ENCODE peak calls at places on chromosomes 11 and 22, in nine cellular contexts. One of them, this sample, is unnamed.

GRCh38 chr22:34410111-34410510 is 489.8 kb upstream of the LARGE1 start:
- DNase-seq in activated naive CD8-positive, alpha-beta T cell treated with anti-CD3 and anti-CD28 coated beads for 36 hours: no peak
- DNase-seq in stimulated activated naive CD8-positive, alpha-beta T cell treated with anti-CD3 and anti-CD28 coated beads, Interleukin-15, Interleukin-2, amounts not matched to agents 100 U/mL and 50 U/mL, for 24 hours: no peak
- DNase-seq in EL: no peak
- DNase-seq in stimulated activated CD8-positive, alpha-beta memory T cell treated with anti-CD3 and anti-CD28 coated beads, Interleukin-2, amount 100 ng/mL, for 1 hour: no peak
- DNase-seq in GM13976: no peak
- DNase-seq in activated CD4-positive, alpha-beta T cell treated with anti-CD3 and anti-CD28 coated beads for 4 hours: no peak
- DNase-seq in neural progenitor cell: no peak
- DNase-seq in M059J: no peak
- DNase-seq in this sample: no peak

GRCh38 chr22:50471197-50471847 is 3.5 kb downstream of the SBF1 start:
- DNase-seq in activated naive CD8-positive, alpha-beta T cell treated with anti-CD3 and anti-CD28 coated beads for 36 hours: no peak
- DNase-seq in stimulated activated naive CD8-positive, alpha-beta T cell treated with anti-CD3 and anti-CD28 coated beads, Interleukin-15, Interleukin-2, amounts not matched to agents 100 U/mL and 50 U/mL, for 24 hours: no peak
- DNase-seq in EL: no peak
- DNase-seq in stimulated activated CD8-positive, alpha-beta memory T cell treated with anti-CD3 and anti-CD28 coated beads, Interleukin-2, amount 100 ng/mL, for 1 hour: no peak
- DNase-seq in GM13976: no peak
- DNase-seq in activated CD4-positive, alpha-beta T cell treated with anti-CD3 and anti-CD28 coated beads for 4 hours: no peak
- DNase-seq in neural progenitor cell: no peak
- DNase-seq in M059J: no peak
- DNase-seq in this sample: no peak

GRCh38 chr11:111759778-111760407 is 6.3 kb downstream of the PPP2R1B start:
- DNase-seq in activated naive CD8-positive, alpha-beta T cell treated with anti-CD3 and anti-CD28 coated beads for 36 hours: no peak
- DNase-seq in stimulated activated naive CD8-positive, alpha-beta T cell treated with anti-CD3 and anti-CD28 coated beads, Interleukin-15, Interleukin-2, amounts not matched to agents 100 U/mL and 50 U/mL, for 24 hours: no peak
- DNase-seq in EL: no peak
- DNase-seq in stimulated activated CD8-positive, alpha-beta memory T cell treated with anti-CD3 and anti-CD28 coated beads, Interleukin-2, amount 100 ng/mL, for 1 hour: no peak
- DNase-seq in GM13976: no peak
- DNase-seq in activated CD4-positive, alpha-beta T cell treated with anti-CD3 and anti-CD28 coated beads for 4 hours: no peak
- DNase-seq in neural progenitor cell: no peak
- DNase-seq in M059J: no peak
- DNase-seq in this sample: no peak

GRCh38 chr11:3853545-3853842 is 2.0 kb upstream of the STIM1 start:
- DNase-seq in activated naive CD8-positive, alpha-beta T cell treated with anti-CD3 and anti-CD28 coated beads for 36 hours: no peak
- DNase-seq in stimulated activated naive CD8-positive, alpha-beta T cell treated with anti-CD3 and anti-CD28 coated beads, Interleukin-15, Interleukin-2, amounts not matched to agents 100 U/mL and 50 U/mL, for 24 hours: no peak
- DNase-seq in EL: no peak
- DNase-seq in stimulated activated CD8-positive, alpha-beta memory T cell treated with anti-CD3 and anti-CD28 coated beads, Interleukin-2, amount 100 ng/mL, for 1 hour: no peak
- DNase-seq in GM13976: no peak
- DNase-seq in activated CD4-positive, alpha-beta T cell treated with anti-CD3 and anti-CD28 coated beads for 4 hours: no peak
- DNase-seq in neural progenitor cell: no peak
- DNase-seq in M059J: no peak
- DNase-seq in this sample: no peak

GRCh38 chr11:95849087-95849825 is 59.0 kb downstream of the CEP57 start:
- DNase-seq in activated naive CD8-positive, alpha-beta T cell treated with anti-CD3 and anti-CD28 coated beads for 36 hours: peak; percentile 4
- DNase-seq in stimulated activated naive CD8-positive, alpha-beta T cell treated with anti-CD3 and anti-CD28 coated beads, Interleukin-15, Interleukin-2, amounts not matched to agents 100 U/mL and 50 U/mL, for 24 hours: peak; percentile 17
- DNase-seq in EL: peak; percentile 75
- DNase-seq in stimulated activated CD8-positive, alpha-beta memory T cell treated with anti-CD3 and anti-CD28 coated beads, Interleukin-2, amount 100 ng/mL, for 1 hour: no peak
- DNase-seq in GM13976: peak; percentile 15
- DNase-seq in activated CD4-positive, alpha-beta T cell treated with anti-CD3 and anti-CD28 coated beads for 4 hours: peak; percentile 35
- DNase-seq in neural progenitor cell: peak; percentile 60
- DNase-seq in M059J: peak; percentile 88
- DNase-seq in this sample: peak; percentile 35

GRCh38 chr11:95266751-95267374 is 35.9 kb upstream of the SESN3 start:
- DNase-seq in activated naive CD8-positive, alpha-beta T cell treated with anti-CD3 and anti-CD28 coated beads for 36 hours: no peak
- DNase-seq in stimulated activated naive CD8-positive, alpha-beta T cell treated with anti-CD3 and anti-CD28 coated beads, Interleukin-15, Interleukin-2, amounts not matched to agents 100 U/mL and 50 U/mL, for 24 hours: no peak
- DNase-seq in EL: no peak
- DNase-seq in stimulated activated CD8-positive, alpha-beta memory T cell treated with anti-CD3 and anti-CD28 coated beads, Interleukin-2, amount 100 ng/mL, for 1 hour: no peak
- DNase-seq in GM13976: no peak
- DNase-seq in activated CD4-positive, alpha-beta T cell treated with anti-CD3 and anti-CD28 coated beads for 4 hours: no peak
- DNase-seq in neural progenitor cell: no peak
- DNase-seq in M059J: no peak
- DNase-seq in this sample: no peak

GRCh38 chr22:22810471-22810870 is 77.1 kb upstream of the IGLL5 start:
- DNase-seq in activated naive CD8-positive, alpha-beta T cell treated with anti-CD3 and anti-CD28 coated beads for 36 hours: no peak
- DNase-seq in stimulated activated naive CD8-positive, alpha-beta T cell treated with anti-CD3 and anti-CD28 coated beads, Interleukin-15, Interleukin-2, amounts not matched to agents 100 U/mL and 50 U/mL, for 24 hours: no peak
- DNase-seq in EL: no peak
- DNase-seq in stimulated activated CD8-positive, alpha-beta memory T cell treated with anti-CD3 and anti-CD28 coated beads, Interleukin-2, amount 100 ng/mL, for 1 hour: no peak
- DNase-seq in GM13976: no peak
- DNase-seq in activated CD4-positive, alpha-beta T cell treated with anti-CD3 and anti-CD28 coated beads for 4 hours: no peak
- DNase-seq in neural progenitor cell: no peak
- DNase-seq in M059J: no peak
- DNase-seq in this sample: no peak

GRCh38 chr11:3861698-3862097 is 6.2 kb downstream of the STIM1 start:
- DNase-seq in activated naive CD8-positive, alpha-beta T cell treated with anti-CD3 and anti-CD28 coated beads for 36 hours: peak; percentile 45
- DNase-seq in stimulated activated naive CD8-positive, alpha-beta T cell treated with anti-CD3 and anti-CD28 coated beads, Interleukin-15, Interleukin-2, amounts not matched to agents 100 U/mL and 50 U/mL, for 24 hours: peak; percentile 55
- DNase-seq in EL: no peak
- DNase-seq in stimulated activated CD8-positive, alpha-beta memory T cell treated with anti-CD3 and anti-CD28 coated beads, Interleukin-2, amount 100 ng/mL, for 1 hour: no peak
- DNase-seq in GM13976: no peak
- DNase-seq in activated CD4-positive, alpha-beta T cell treated with anti-CD3 and anti-CD28 coated beads for 4 hours: no peak
- DNase-seq in neural progenitor cell: no peak
- DNase-seq in M059J: no peak
- DNase-seq in this sample: no peak

GRCh38 chr11:104410336-104410735 is 246.4 kb upstream of the PDGFD start:
- DNase-seq in activated naive CD8-positive, alpha-beta T cell treated with anti-CD3 and anti-CD28 coated beads for 36 hours: no peak
- DNase-seq in stimulated activated naive CD8-positive, alpha-beta T cell treated with anti-CD3 and anti-CD28 coated beads, Interleukin-15, Interleukin-2, amounts not matched to agents 100 U/mL and 50 U/mL, for 24 hours: no peak
- DNase-seq in EL: no peak
- DNase-seq in stimulated activated CD8-positive, alpha-beta memory T cell treated with anti-CD3 and anti-CD28 coated beads, Interleukin-2, amount 100 ng/mL, for 1 hour: no peak
- DNase-seq in GM13976: no peak
- DNase-seq in activated CD4-positive, alpha-beta T cell treated with anti-CD3 and anti-CD28 coated beads for 4 hours: no peak
- DNase-seq in neural progenitor cell: no peak
- DNase-seq in M059J: peak; percentile 50
- DNase-seq in this sample: no peak

GRCh38 chr11:74182635-74183034 is 11.5 kb downstream of the PPME1 start:
- DNase-seq in activated naive CD8-positive, alpha-beta T cell treated with anti-CD3 and anti-CD28 coated beads for 36 hours: no peak
- DNase-seq in stimulated activated naive CD8-positive, alpha-beta T cell treated with anti-CD3 and anti-CD28 coated beads, Interleukin-15, Interleukin-2, amounts not matched to agents 100 U/mL and 50 U/mL, for 24 hours: no peak
- DNase-seq in EL: peak; percentile 48
- DNase-seq in stimulated activated CD8-positive, alpha-beta memory T cell treated with anti-CD3 and anti-CD28 coated beads, Interleukin-2, amount 100 ng/mL, for 1 hour: no peak
- DNase-seq in GM13976: no peak
- DNase-seq in activated CD4-positive, alpha-beta T cell treated with anti-CD3 and anti-CD28 coated beads for 4 hours: no peak
- DNase-seq in neural progenitor cell: no peak
- DNase-seq in M059J: peak; percentile 8
- DNase-seq in this sample: peak; percentile 65

GRCh38 chr11:78138694-78139421 is 568 bp downstream of the ALG8 start:
- DNase-seq in activated naive CD8-positive, alpha-beta T cell treated with anti-CD3 and anti-CD28 coated beads for 36 hours: peak; percentile 36
- DNase-seq in stimulated activated naive CD8-positive, alpha-beta T cell treated with anti-CD3 and anti-CD28 coated beads, Interleukin-15, Interleukin-2, amounts not matched to agents 100 U/mL and 50 U/mL, for 24 hours: peak; percentile 54
- DNase-seq in EL: peak; percentile 51
- DNase-seq in stimulated activated CD8-positive, alpha-beta memory T cell treated with anti-CD3 and anti-CD28 coated beads, Interleukin-2, amount 100 ng/mL, for 1 hour: no peak
- DNase-seq in GM13976: peak; percentile 41
- DNase-seq in activated CD4-positive, alpha-beta T cell treated with anti-CD3 and anti-CD28 coated beads for 4 hours: peak; percentile 51
- DNase-seq in neural progenitor cell: peak; percentile 12
- DNase-seq in M059J: peak; percentile 51
- DNase-seq in this sample: peak; percentile 59

GRCh38 chr11:107370390-107370789 is 87.2 kb downstream of the CWF19L2 start:
- DNase-seq in activated naive CD8-positive, alpha-beta T cell treated with anti-CD3 and anti-CD28 coated beads for 36 hours: no peak
- DNase-seq in stimulated activated naive CD8-positive, alpha-beta T cell treated with anti-CD3 and anti-CD28 coated beads, Interleukin-15, Interleukin-2, amounts not matched to agents 100 U/mL and 50 U/mL, for 24 hours: no peak
- DNase-seq in EL: peak; percentile 26
- DNase-seq in stimulated activated CD8-positive, alpha-beta memory T cell treated with anti-CD3 and anti-CD28 coated beads, Interleukin-2, amount 100 ng/mL, for 1 hour: no peak
- DNase-seq in GM13976: no peak
- DNase-seq in activated CD4-positive, alpha-beta T cell treated with anti-CD3 and anti-CD28 coated beads for 4 hours: no peak
- DNase-seq in neural progenitor cell: no peak
- DNase-seq in M059J: peak; percentile 43
- DNase-seq in this sample: no peak

GRCh38 chr22:43014876-43015676 is at the start of gene PACSIN2:
- DNase-seq in activated naive CD8-positive, alpha-beta T cell treated with anti-CD3 and anti-CD28 coated beads for 36 hours: peak; percentile 99
- DNase-seq in stimulated activated naive CD8-positive, alpha-beta T cell treated with anti-CD3 and anti-CD28 coated beads, Interleukin-15, Interleukin-2, amounts not matched to agents 100 U/mL and 50 U/mL, for 24 hours: peak; percentile 99
- DNase-seq in EL: peak; percentile 99
- DNase-seq in stimulated activated CD8-positive, alpha-beta memory T cell treated with anti-CD3 and anti-CD28 coated beads, Interleukin-2, amount 100 ng/mL, for 1 hour: peak; percentile 97
- DNase-seq in GM13976: peak; percentile 100
- DNase-seq in activated CD4-positive, alpha-beta T cell treated with anti-CD3 and anti-CD28 coated beads for 4 hours: peak; percentile 99
- DNase-seq in neural progenitor cell: peak; percentile 100
- DNase-seq in M059J: peak; percentile 95
- DNase-seq in this sample: peak; percentile 98

GRCh38 chr11:117220999-117221774 is 10.7 kb downstream of the PCSK7 start:
- DNase-seq in activated naive CD8-positive, alpha-beta T cell treated with anti-CD3 and anti-CD28 coated beads for 36 hours: no peak
- DNase-seq in stimulated activated naive CD8-positive, alpha-beta T cell treated with anti-CD3 and anti-CD28 coated beads, Interleukin-15, Interleukin-2, amounts not matched to agents 100 U/mL and 50 U/mL, for 24 hours: peak; percentile 1
- DNase-seq in EL: no peak
- DNase-seq in stimulated activated CD8-positive, alpha-beta memory T cell treated with anti-CD3 and anti-CD28 coated beads, Interleukin-2, amount 100 ng/mL, for 1 hour: no peak
- DNase-seq in GM13976: no peak
- DNase-seq in activated CD4-positive, alpha-beta T cell treated with anti-CD3 and anti-CD28 coated beads for 4 hours: no peak
- DNase-seq in neural progenitor cell: no peak
- DNase-seq in M059J: no peak
- DNase-seq in this sample: no peak

GRCh38 chr22:48577014-48577690 is 1250.5 kb downstream of the BRD1 start:
- DNase-seq in activated naive CD8-positive, alpha-beta T cell treated with anti-CD3 and anti-CD28 coated beads for 36 hours: no peak
- DNase-seq in stimulated activated naive CD8-positive, alpha-beta T cell treated with anti-CD3 and anti-CD28 coated beads, Interleukin-15, Interleukin-2, amounts not matched to agents 100 U/mL and 50 U/mL, for 24 hours: no peak
- DNase-seq in EL: no peak
- DNase-seq in stimulated activated CD8-positive, alpha-beta memory T cell treated with anti-CD3 and anti-CD28 coated beads, Interleukin-2, amount 100 ng/mL, for 1 hour: no peak
- DNase-seq in GM13976: no peak
- DNase-seq in activated CD4-positive, alpha-beta T cell treated with anti-CD3 and anti-CD28 coated beads for 4 hours: no peak
- DNase-seq in neural progenitor cell: peak; percentile 40
- DNase-seq in M059J: no peak
- DNase-seq in this sample: no peak

GRCh38 chr11:575324-575995 is 810 bp upstream of the PHRF1 start:
- DNase-seq in activated naive CD8-positive, alpha-beta T cell treated with anti-CD3 and anti-CD28 coated beads for 36 hours: no peak
- DNase-seq in stimulated activated naive CD8-positive, alpha-beta T cell treated with anti-CD3 and anti-CD28 coated beads, Interleukin-15, Interleukin-2, amounts not matched to agents 100 U/mL and 50 U/mL, for 24 hours: no peak
- DNase-seq in EL: no peak
- DNase-seq in stimulated activated CD8-positive, alpha-beta memory T cell treated with anti-CD3 and anti-CD28 coated beads, Interleukin-2, amount 100 ng/mL, for 1 hour: no peak
- DNase-seq in GM13976: no peak
- DNase-seq in activated CD4-positive, alpha-beta T cell treated with anti-CD3 and anti-CD28 coated beads for 4 hours: no peak
- DNase-seq in neural progenitor cell: peak; percentile 96
- DNase-seq in M059J: peak; percentile 66
- DNase-seq in this sample: peak; percentile 62

GRCh38 chr11:91653091-91653754 is 571.4 kb upstream of the FAT3 start:
- DNase-seq in activated naive CD8-positive, alpha-beta T cell treated with anti-CD3 and anti-CD28 coated beads for 36 hours: no peak
- DNase-seq in stimulated activated naive CD8-positive, alpha-beta T cell treated with anti-CD3 and anti-CD28 coated beads, Interleukin-15, Interleukin-2, amounts not matched to agents 100 U/mL and 50 U/mL, for 24 hours: no peak
- DNase-seq in EL: no peak
- DNase-seq in stimulated activated CD8-positive, alpha-beta memory T cell treated with anti-CD3 and anti-CD28 coated beads, Interleukin-2, amount 100 ng/mL, for 1 hour: no peak
- DNase-seq in GM13976: no peak
- DNase-seq in activated CD4-positive, alpha-beta T cell treated with anti-CD3 and anti-CD28 coated beads for 4 hours: no peak
- DNase-seq in neural progenitor cell: no peak
- DNase-seq in M059J: peak; percentile 34
- DNase-seq in this sample: no peak

GRCh38 chr11:11786234-11786633 is 55.5 kb upstream of the USP47 start:
- DNase-seq in activated naive CD8-positive, alpha-beta T cell treated with anti-CD3 and anti-CD28 coated beads for 36 hours: no peak
- DNase-seq in stimulated activated naive CD8-positive, alpha-beta T cell treated with anti-CD3 and anti-CD28 coated beads, Interleukin-15, Interleukin-2, amounts not matched to agents 100 U/mL and 50 U/mL, for 24 hours: no peak
- DNase-seq in EL: no peak
- DNase-seq in stimulated activated CD8-positive, alpha-beta memory T cell treated with anti-CD3 and anti-CD28 coated beads, Interleukin-2, amount 100 ng/mL, for 1 hour: no peak
- DNase-seq in GM13976: no peak
- DNase-seq in activated CD4-positive, alpha-beta T cell treated with anti-CD3 and anti-CD28 coated beads for 4 hours: no peak
- DNase-seq in neural progenitor cell: no peak
- DNase-seq in M059J: peak; percentile 51
- DNase-seq in this sample: no peak